ENCODE peak calls at places on chromosomes 11 and 22, in eight cellular contexts. Q is SJSA1, D is ovary, M is sigmoid colon, X is neuronal stem cell, J is gastrocnemius medialis, C is HCT116, K is GM23248. U is an unnamed sample. For H3K4me1 and H3K36me3, the result is how much of the 10 kb centered on the place peaks cover.

GRCh38 chr11:10792385-10793068 is 16.2 kb downstream of the EIF4G2 start:
- DNase-seq in Q (peak), D (peak), M (peak), X (peak), J (peak), C (peak), K (peak), U (peak)

GRCh38 chr11:118152552-118153471 is at the start of gene SCN4B:
- DNase-seq in Q (no peak), D (peak), M (peak), X (peak), J (peak), C (no peak), K (peak), U (peak)

GRCh38 chr22:19554834-19555404 is 30.7 kb upstream of the CLDN5 start:
- DNase-seq in Q (peak), D (no peak), M (peak), X (peak), J (no peak), C (peak), K (peak), U (no peak)

GRCh38 chr11:13668957-13669521 is 571 bp downstream of the FAR1 start:
- DNase-seq in Q (peak), D (peak), M (peak), X (peak), J (no peak), C (no peak), K (peak), U (peak)

GRCh38 chr11:117483372-117483771 is 155.7 kb downstream of the CEP164 start:
- DNase-seq in Q (no peak), D (no peak), M (no peak), X (no peak), J (no peak), C (no peak), K (no peak), U (no peak)

GRCh38 chr11:69583068-69583467 is 57.9 kb upstream of the CCND1 start:
- DNase-seq in Q (no peak), D (no peak), M (no peak), X (no peak), J (no peak), C (no peak), K (no peak), U (no peak)

GRCh38 chr22:44493206-44493605 is 4.8 kb downstream of the RTL6 start:
- DNase-seq in Q (no peak), D (no peak), M (no peak), X (no peak), J (no peak), C (no peak), K (no peak), U (no peak)

GRCh38 chr22:49961601-49962011 is 1.0 kb downstream of the PIM3 start:
- DNase-seq in Q (peak), D (no peak), M (no peak), X (no peak), J (no peak), C (no peak), K (no peak), U (peak)

GRCh38 chr11:47400813-47401279 is 7.5 kb upstream of the SLC39A13 start:
- DNase-seq in Q (no peak), D (no peak), M (no peak), X (no peak), J (no peak), C (no peak), K (peak), U (no peak)

GRCh38 chr22:36745301-36745995 is 30.5 kb downstream of the IFT27 start:
- DNase-seq in Q (no peak), D (peak), M (peak), X (no peak), J (no peak), C (no peak), K (no peak), U (peak)

GRCh38 chr22:25027959-25028840 is 75.7 kb downstream of the KIAA1671 start:
- DNase-seq in Q (no peak), D (peak), M (no peak), X (peak), J (no peak), C (no peak), K (peak), U (no peak)

GRCh38 chr11:14500181-14500651 is 605 bp upstream of the COPB1 start:
- DNase-seq in Q (peak), D (peak), M (no peak), X (peak), J (peak), C (no peak), K (peak), U (peak)

GRCh38 chr11:44950625-44951472 is at the start of gene TP53I11:
- DNase-seq in Q (peak), D (peak), M (peak), X (peak), J (peak), C (peak), K (peak), U (peak)

GRCh38 chr11:108500721-108501120 is 2.5 kb upstream of the POGLUT3 start:
- DNase-seq in Q (no peak), D (no peak), M (no peak), X (no peak), J (no peak), C (no peak), K (no peak), U (no peak)

GRCh38 chr11:117143390-117143789 is 697 bp upstream of the PAFAH1B2 start:
- DNase-seq in Q (no peak), D (peak), M (peak), X (peak), J (no peak), C (no peak), K (peak), U (peak)

GRCh38 chr22:45508814-45509213 is 6.1 kb downstream of the FBLN1 start:
- DNase-seq in Q (no peak), D (no peak), M (no peak), X (no peak), J (no peak), C (no peak), K (no peak), U (no peak)

GRCh38 chr11:125465254-125465653 is 30.8 kb downstream of the FEZ1 start:
- DNase-seq in Q (no peak), D (no peak), M (no peak), X (no peak), J (no peak), C (no peak), K (no peak), U (no peak)

GRCh38 chr22:31752096-31752847 is 1.5 kb upstream of the DEPDC5 start:
- DNase-seq in Q (no peak), D (no peak), M (no peak), X (no peak), J (no peak), C (no peak), K (no peak), U (no peak)

GRCh38 chr22:31749636-31750364 is at the start of gene PRR14L:
- DNase-seq in Q (peak), D (peak), M (peak), X (peak), J (peak), C (peak), K (peak), U (peak)

GRCh38 chr22:31753005-31753633 is 700 bp upstream of the DEPDC5 start:
- DNase-seq in Q (no peak), D (peak), M (peak), X (peak), J (peak), C (no peak), K (peak), U (peak)

GRCh38 chr22:31748490-31748889 is 1.4 kb downstream of the PRR14L start:
- DNase-seq in Q (no peak), D (no peak), M (no peak), X (no peak), J (no peak), C (no peak), K (peak), U (no peak)

GRCh38 chr22:31750365-31751284 is 693 bp upstream of the PRR14L start:
- DNase-seq in Q (no peak), D (no peak), M (no peak), X (no peak), J (no peak), C (no peak), K (no peak), U (no peak)
- H3K4me1 ChIP-seq in Q (under half), D (under half), M (under half), X (under half), J (under half), C (half or more), K (under half), U (under half)

DNA sequence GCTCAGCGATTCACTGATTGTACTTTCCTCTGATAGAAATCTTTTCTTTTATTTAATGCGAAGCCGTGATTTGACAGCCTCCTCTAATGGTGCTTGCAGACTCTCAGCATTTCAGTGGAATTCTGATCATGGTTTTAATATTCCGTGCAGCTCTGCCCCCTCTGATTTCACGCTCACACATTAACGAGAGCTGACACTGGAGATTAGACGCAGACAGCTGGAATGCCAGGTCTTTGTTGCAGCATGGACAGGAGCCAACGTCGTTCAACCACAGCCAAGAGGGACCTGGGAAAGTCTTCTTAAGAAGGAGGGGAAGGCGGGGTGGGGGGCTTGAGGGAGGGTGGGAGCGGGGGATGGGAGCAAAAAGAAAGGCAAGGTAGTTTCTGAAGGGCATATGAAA is 186.4 kb downstream of the BLID start:
- DNase-seq in Q (no peak), D (peak), M (no peak), X (peak), J (no peak), C (no peak), K (peak), U (no peak)
- H3K4me3 ChIP-seq in Q (no peak), D (peak), M (peak), X (no peak), J (no peak), C (no peak), K (peak), U (peak)

DNA sequence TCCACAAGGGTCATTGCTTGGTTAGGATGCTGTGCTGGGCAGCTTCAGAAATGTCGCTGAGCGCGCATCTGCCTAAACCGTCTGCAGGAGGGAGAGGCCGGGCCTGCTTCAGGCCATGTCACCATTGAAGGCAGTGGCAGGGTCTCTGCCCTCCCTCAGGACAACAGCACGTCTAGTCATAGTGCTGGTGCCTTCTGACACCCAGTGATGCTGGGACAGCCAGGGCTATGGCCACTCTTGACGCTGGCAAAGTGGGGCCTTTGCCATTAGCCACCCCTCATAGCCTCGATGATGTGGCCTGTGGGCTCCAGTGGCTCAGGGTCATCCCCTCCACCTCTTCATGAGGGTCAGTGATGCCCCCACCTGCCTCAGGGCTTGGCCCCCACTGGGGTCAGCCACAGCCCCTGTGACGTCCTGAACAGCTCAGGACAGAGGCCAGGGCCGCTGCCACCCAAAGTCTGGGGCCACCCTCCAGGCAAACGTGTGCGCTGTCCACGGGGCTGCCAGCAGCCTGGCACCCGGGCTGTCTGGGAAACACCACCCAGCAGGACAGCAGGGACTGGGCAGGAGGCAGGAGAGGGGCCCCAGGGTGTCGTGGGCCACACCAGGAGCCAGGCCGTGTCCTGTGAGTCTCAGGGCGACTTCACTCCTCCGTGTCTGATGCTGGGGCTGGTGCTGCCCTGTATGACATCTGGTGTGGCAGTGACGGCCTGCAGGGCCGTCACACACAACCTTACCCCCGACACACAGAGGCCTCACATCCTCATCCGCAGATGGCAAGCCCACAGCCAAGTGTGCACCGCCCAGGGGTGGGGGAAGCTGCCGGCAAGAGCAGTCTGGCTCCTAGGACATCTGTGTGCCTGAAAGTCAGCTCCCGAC is 42.5 kb downstream of the CERK start:
- DNase-seq in Q (no peak), D (no peak), M (peak), X (no peak), J (no peak), C (no peak), K (no peak), U (peak)
- H3K36me3 ChIP-seq in Q (half or more), D (under half), M (half or more), X (half or more), J (half or more), C (under half), K (under half), U (half or more)

GRCh38 chr22:17973217-17973616 is 51.1 kb downstream of the MICAL3 start:
- DNase-seq in Q (no peak), D (no peak), M (no peak), X (no peak), J (no peak), C (no peak), K (no peak), U (no peak)

GRCh38 chr22:17977371-17977770 is 47.0 kb downstream of the MICAL3 start:
- DNase-seq in Q (no peak), D (no peak), M (no peak), X (no peak), J (no peak), C (no peak), K (no peak), U (no peak)

GRCh38 chr22:17972385-17973181 is 51.8 kb downstream of the MICAL3 start:
- DNase-seq in Q (peak), D (peak), M (no peak), X (no peak), J (no peak), C (no peak), K (peak), U (no peak)

GRCh38 chr22:17974087-17974486 is 50.3 kb downstream of the MICAL3 start:
- DNase-seq in Q (no peak), D (no peak), M (no peak), X (no peak), J (no peak), C (no peak), K (peak), U (no peak)

DNA sequence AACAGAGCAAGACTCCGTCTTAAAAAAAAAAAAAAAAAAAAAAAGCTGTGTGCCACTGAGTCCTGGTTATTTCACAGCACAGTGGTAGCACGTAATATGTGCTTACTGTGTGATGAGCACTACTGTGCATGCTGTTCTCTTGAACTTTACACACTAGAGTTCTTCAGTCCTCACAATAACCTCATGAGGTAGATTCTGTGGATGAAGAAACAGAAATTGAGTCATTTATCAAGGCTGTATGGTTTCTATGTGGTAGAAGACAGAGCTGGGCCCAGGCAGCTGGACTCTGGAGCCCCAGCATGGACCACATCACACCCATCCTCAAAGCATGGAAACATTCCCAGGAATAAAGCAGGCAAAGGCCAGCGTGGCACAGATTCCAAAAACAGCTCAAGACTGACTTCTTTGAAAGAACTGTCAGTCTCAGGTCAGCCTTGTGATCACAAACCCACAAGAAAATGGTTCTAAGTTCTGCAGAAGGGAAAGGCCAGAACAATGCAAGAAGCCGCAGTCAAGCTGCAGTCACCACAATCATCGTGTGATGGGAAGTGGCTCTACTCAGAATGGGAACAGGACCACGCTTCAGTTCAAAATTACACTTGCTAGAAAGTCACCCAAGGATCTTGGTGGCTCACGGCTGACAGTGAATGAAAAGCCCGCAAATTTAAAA is 49.5 kb downstream of the MICAL3 start:
- DNase-seq in Q (no peak), D (no peak), M (no peak), X (no peak), J (no peak), C (no peak), K (no peak), U (no peak)
- H3K4me1 ChIP-seq in Q (under half), D (under half), M (under half), X (under half), J (half or more), C (under half), K (under half), U (under half)

GRCh38 chr11:65524010-65524746 is 705 bp upstream of the SCYL1 start:
- DNase-seq in Q (peak), D (peak), M (peak), X (no peak), J (no peak), C (no peak), K (peak), U (peak)

GRCh38 chr11:65528819-65529350 is 4.0 kb downstream of the SCYL1 start:
- DNase-seq in Q (no peak), D (peak), M (no peak), X (no peak), J (no peak), C (no peak), K (no peak), U (no peak)

GRCh38 chr11:65525659-65526480 is 987 bp downstream of the SCYL1 start:
- DNase-seq in Q (no peak), D (peak), M (no peak), X (no peak), J (no peak), C (no peak), K (no peak), U (peak)

GRCh38 chr11:65524747-65525658 is at the start of gene SCYL1:
- DNase-seq in Q (peak), D (peak), M (peak), X (peak), J (peak), C (no peak), K (peak), U (peak)

DNA sequence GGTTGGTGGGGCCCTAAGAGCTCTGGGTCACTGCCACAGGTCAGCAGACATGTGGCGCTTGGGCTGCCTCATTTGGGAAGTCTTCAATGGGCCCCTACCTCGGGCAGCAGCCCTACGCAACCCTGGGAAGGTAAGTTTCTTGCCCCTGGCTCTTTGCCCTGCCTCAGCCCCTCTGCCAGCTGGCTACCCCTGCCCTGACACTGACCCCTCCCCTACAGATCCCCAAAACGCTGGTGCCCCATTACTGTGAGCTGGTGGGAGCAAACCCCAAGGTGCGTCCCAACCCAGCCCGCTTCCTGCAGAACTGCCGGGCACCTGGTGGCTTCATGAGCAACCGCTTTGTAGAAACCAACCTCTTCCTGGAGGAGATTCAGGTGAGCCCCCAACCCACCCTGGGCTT is 1.9 kb downstream of the SCYL1 start:
- DNase-seq in Q (no peak), D (no peak), M (no peak), X (no peak), J (no peak), C (no peak), K (no peak), U (no peak)
- H3K4me3 ChIP-seq in Q (no peak), D (no peak), M (no peak), X (no peak), J (no peak), C (no peak), K (peak), U (no peak)

GRCh38 chr22:41654322-41654721 is 33.2 kb downstream of the XRCC6 start:
- DNase-seq in Q (no peak), D (no peak), M (no peak), X (no peak), J (no peak), C (no peak), K (no peak), U (no peak)
- H3K36me3 ChIP-seq in Q (half or more), D (under half), M (half or more), X (half or more), J (half or more), C (half or more), K (half or more), U (half or more)

GRCh38 chr11:119362741-119363080 is 16.2 kb upstream of the MFRP start:
- DNase-seq in Q (no peak), D (no peak), M (no peak), X (no peak), J (no peak), C (no peak), K (no peak), U (no peak)
- H3K4me1 ChIP-seq in Q (under half), D (under half), M (under half), X (under half), J (half or more), C (under half), K (under half), U (under half)

U was measured in lower lobe of right lung.